ENCODE peak calls at places on chromosomes 5 and 9, in five cellular contexts. One of them, this sample, is unnamed.

GRCh38 chr9:127173063-127173462 is 50.6 kb upstream of the ANGPTL2 start:
- DNase-seq in cardiac muscle cell: no peak
- DNase-seq in GM12864: no peak
- DNase-seq in cardiac fibroblast: no peak
- DNase-seq in AG10803: peak; percentile 35
- DNase-seq in this sample: no peak

GRCh38 chr5:79225026-79225425 is 10.9 kb upstream of the JMY start:
- DNase-seq in cardiac muscle cell: no peak
- DNase-seq in GM12864: no peak
- DNase-seq in cardiac fibroblast: peak; percentile 37
- DNase-seq in AG10803: peak; percentile 65
- DNase-seq in this sample: no peak

GRCh38 chr9:81634915-81635516 is 54.3 kb downstream of the TLE1 start:
- DNase-seq in cardiac muscle cell: peak; percentile 17
- DNase-seq in GM12864: no peak
- DNase-seq in cardiac fibroblast: peak; percentile 34
- DNase-seq in AG10803: peak; percentile 44
- DNase-seq in this sample: no peak

GRCh38 chr5:144469106-144469505 is 298.4 kb downstream of the KCTD16 start:
- DNase-seq in cardiac muscle cell: no peak
- DNase-seq in GM12864: no peak
- DNase-seq in cardiac fibroblast: peak; percentile 65
- DNase-seq in AG10803: peak; percentile 36
- DNase-seq in this sample: peak; percentile 82

GRCh38 chr9:87751869-87752268 is 25.9 kb downstream of the CTSL start:
- DNase-seq in cardiac muscle cell: no peak
- DNase-seq in GM12864: no peak
- DNase-seq in cardiac fibroblast: no peak
- DNase-seq in AG10803: no peak
- DNase-seq in this sample: no peak

GRCh38 chr5:88941581-88941980 is 58.6 kb upstream of the MEF2C start:
- DNase-seq in cardiac muscle cell: no peak
- DNase-seq in GM12864: no peak
- DNase-seq in cardiac fibroblast: no peak
- DNase-seq in AG10803: no peak
- DNase-seq in this sample: no peak

GRCh38 chr5:149794338-149795023 is 64.4 kb downstream of the PPARGC1B start:
- DNase-seq in cardiac muscle cell: no peak
- DNase-seq in GM12864: no peak
- DNase-seq in cardiac fibroblast: no peak
- DNase-seq in AG10803: no peak
- DNase-seq in this sample: peak; percentile 34

GRCh38 chr9:72025956-72026355 is 34.5 kb downstream of the C9orf57 start:
- DNase-seq in cardiac muscle cell: no peak
- DNase-seq in GM12864: no peak
- DNase-seq in cardiac fibroblast: peak; percentile 61
- DNase-seq in AG10803: no peak
- DNase-seq in this sample: no peak

GRCh38 chr9:34047864-34048729 is 590 bp downstream of the UBAP2 start:
- DNase-seq in cardiac muscle cell: no peak
- DNase-seq in GM12864: peak; percentile 25
- DNase-seq in cardiac fibroblast: peak; percentile 27
- DNase-seq in AG10803: no peak
- DNase-seq in this sample: peak; percentile 9

GRCh38 chr5:121962347-121962670 is 534 bp downstream of the SRFBP1 start:
- DNase-seq in cardiac muscle cell: no peak
- DNase-seq in GM12864: peak; percentile 36
- DNase-seq in cardiac fibroblast: peak; percentile 26
- DNase-seq in AG10803: no peak
- DNase-seq in this sample: no peak

GRCh38 chr5:177378884-177379883 is 5.0 kb upstream of the SLC34A1 start:
- DNase-seq in cardiac muscle cell: peak; percentile 64
- DNase-seq in GM12864: no peak
- DNase-seq in cardiac fibroblast: peak; percentile 87
- DNase-seq in AG10803: peak; percentile 59
- DNase-seq in this sample: peak; percentile 42

GRCh38 chr5:173984218-173984617 is 4.8 kb upstream of the C5orf47 start:
- DNase-seq in cardiac muscle cell: peak; percentile 36
- DNase-seq in GM12864: no peak
- DNase-seq in cardiac fibroblast: peak; percentile 52
- DNase-seq in AG10803: no peak
- DNase-seq in this sample: peak; percentile 27

GRCh38 chr5:151568036-151568435 is 23.1 kb downstream of the FAT2 start:
- DNase-seq in cardiac muscle cell: no peak
- DNase-seq in GM12864: no peak
- DNase-seq in cardiac fibroblast: no peak
- DNase-seq in AG10803: no peak
- DNase-seq in this sample: no peak

GRCh38 chr5:52657231-52657645 is 130.5 kb upstream of the ITGA1 start:
- DNase-seq in cardiac muscle cell: peak; percentile 71
- DNase-seq in GM12864: peak; percentile 3
- DNase-seq in cardiac fibroblast: peak; percentile 74
- DNase-seq in AG10803: peak; percentile 57
- DNase-seq in this sample: peak; percentile 35

This sample was measured in LHCN-M2.